ENCODE peak calls at places on chromosomes 3 and 15, in eight cellular contexts. B is neural progenitor cell, Q is fibroblast of lung, M is DND-41, K is endothelial cell of umbilical vein, P is GM23338, A is MM.1S, L is K562. C is an unnamed sample.

GRCh38 chr3:53500165-53500777 is 5.9 kb downstream of the CACNA1D start:
- DNase-seq in B (no peak), Q (no peak), M (no peak), K (no peak), P (no peak), A (no peak), L (no peak), C (no peak)

GRCh38 chr3:15336057-15336456 is 3.7 kb upstream of the SH3BP5 start:
- DNase-seq in B (no peak), Q (no peak), M (no peak), K (no peak), P (no peak), A (no peak), L (no peak), C (no peak)

GRCh38 chr3:42050126-42050525 is 41.0 kb upstream of the TRAK1 start:
- DNase-seq in B (no peak), Q (no peak), M (no peak), K (no peak), P (no peak), A (no peak), L (no peak), C (no peak)

GRCh38 chr3:149553781-149554451 is 79.4 kb downstream of the TM4SF4 start:
- DNase-seq in B (no peak), Q (peak), M (no peak), K (peak), P (no peak), A (no peak), L (no peak), C (peak)

GRCh38 chr3:105821433-105821832 is 47.4 kb downstream of the CBLB start:
- DNase-seq in B (no peak), Q (no peak), M (no peak), K (no peak), P (no peak), A (no peak), L (no peak), C (peak)

GRCh38 chr3:107221856-107222255 is 155.4 kb upstream of the CCDC54 start:
- DNase-seq in B (no peak), Q (no peak), M (no peak), K (no peak), P (no peak), A (no peak), L (no peak), C (no peak)

GRCh38 chr3:108219336-108219735 is 2.9 kb downstream of the IFT57 start:
- DNase-seq in B (no peak), Q (no peak), M (no peak), K (no peak), P (no peak), A (no peak), L (no peak), C (no peak)

GRCh38 chr3:47418167-47419082 is 37.6 kb downstream of the PTPN23 start:
- DNase-seq in B (no peak), Q (no peak), M (no peak), K (no peak), P (no peak), A (no peak), L (no peak), C (no peak)

GRCh38 chr3:48464713-48465221 is 18.2 kb downstream of the ATRIP start:
- DNase-seq in B (no peak), Q (no peak), M (no peak), K (no peak), P (no peak), A (no peak), L (no peak), C (no peak)

GRCh38 chr15:40289140-40289775 is 6.4 kb upstream of the ANKRD63 start:
- DNase-seq in B (no peak), Q (no peak), M (no peak), K (no peak), P (no peak), A (no peak), L (no peak), C (no peak)

GRCh38 chr15:91988071-91988470 is 134.6 kb downstream of the SLCO3A1 start:
- DNase-seq in B (no peak), Q (no peak), M (no peak), K (no peak), P (no peak), A (no peak), L (no peak), C (no peak)

GRCh38 chr3:111732248-111732879 is 126.7 kb upstream of the PHLDB2 start:
- DNase-seq in B (no peak), Q (no peak), M (no peak), K (no peak), P (no peak), A (no peak), L (no peak), C (peak)

GRCh38 chr15:55247766-55248427 is 41.7 kb downstream of the RAB27A start:
- DNase-seq in B (no peak), Q (no peak), M (no peak), K (no peak), P (no peak), A (no peak), L (no peak), C (no peak)

GRCh38 chr3:73572371-73572770 is 52.4 kb downstream of the PDZRN3 start:
- DNase-seq in B (no peak), Q (no peak), M (no peak), K (no peak), P (no peak), A (no peak), L (no peak), C (peak)

GRCh38 chr3:79994397-79994796 is 226.6 kb upstream of the ROBO1 start:
- DNase-seq in B (no peak), Q (no peak), M (no peak), K (no peak), P (no peak), A (no peak), L (no peak), C (no peak)

GRCh38 chr15:49223536-49224274 is 53.7 kb downstream of the GALK2 start:
- DNase-seq in B (no peak), Q (no peak), M (no peak), K (no peak), P (no peak), A (no peak), L (no peak), C (no peak)

GRCh38 chr3:124599147-124599765 is 131.0 kb upstream of the UMPS start:
- DNase-seq in B (no peak), Q (no peak), M (no peak), K (no peak), P (no peak), A (no peak), L (no peak), C (no peak)

GRCh38 chr3:133361011-133361410 is 38.8 kb upstream of the BFSP2 start:
- DNase-seq in B (no peak), Q (no peak), M (no peak), K (no peak), P (no peak), A (no peak), L (no peak), C (no peak)

GRCh38 chr3:42173307-42173706 is 82.2 kb downstream of the TRAK1 start:
- DNase-seq in B (no peak), Q (no peak), M (peak), K (no peak), P (no peak), A (no peak), L (no peak), C (no peak)

GRCh38 chr3:128226186-128226725 is 73.0 kb downstream of the EEFSEC start:
- DNase-seq in B (peak), Q (no peak), M (no peak), K (no peak), P (peak), A (no peak), L (no peak), C (no peak)

GRCh38 chr3:47440131-47440530 is 35.6 kb downstream of the SCAP start:
- DNase-seq in B (peak), Q (peak), M (no peak), K (peak), P (peak), A (no peak), L (peak), C (no peak)

GRCh38 chr3:128993461-128994172 is at the start of gene CFAP92:
- DNase-seq in B (peak), Q (peak), M (peak), K (no peak), P (peak), A (peak), L (peak), C (peak)

GRCh38 chr3:41932511-41932910 is 29.4 kb downstream of the ULK4 start:
- DNase-seq in B (no peak), Q (no peak), M (no peak), K (no peak), P (no peak), A (no peak), L (no peak), C (no peak)

GRCh38 chr15:79432345-79433311 is 492 bp downstream of the MINAR1 start:
- DNase-seq in B (peak), Q (peak), M (no peak), K (no peak), P (peak), A (no peak), L (no peak), C (peak)

GRCh38 chr15:61749169-61749568 is 311.1 kb downstream of the VPS13C start:
- DNase-seq in B (no peak), Q (peak), M (no peak), K (no peak), P (no peak), A (no peak), L (no peak), C (no peak)

GRCh38 chr3:45969953-45970352 is 25.7 kb downstream of the FYCO1 start:
- DNase-seq in B (no peak), Q (no peak), M (no peak), K (no peak), P (no peak), A (no peak), L (no peak), C (no peak)

GRCh38 chr3:39065197-39065596 is 13.4 kb downstream of the WDR48 start:
- DNase-seq in B (peak), Q (peak), M (peak), K (peak), P (peak), A (peak), L (peak), C (peak)

GRCh38 chr3:185129051-185129450 is 23.8 kb downstream of the C3orf70 start:
- DNase-seq in B (no peak), Q (no peak), M (no peak), K (no peak), P (no peak), A (no peak), L (no peak), C (no peak)

GRCh38 chr15:80850941-80851451 is 71.8 kb downstream of the CEMIP start:
- DNase-seq in B (no peak), Q (no peak), M (no peak), K (no peak), P (no peak), A (no peak), L (no peak), C (no peak)

GRCh38 chr15:68672781-68673205 is 94.0 kb downstream of the CORO2B start:
- DNase-seq in B (peak), Q (peak), M (no peak), K (no peak), P (peak), A (no peak), L (no peak), C (no peak)

GRCh38 chr15:63243776-63244175 is 33.6 kb upstream of the APH1B start:
- DNase-seq in B (no peak), Q (no peak), M (no peak), K (no peak), P (no peak), A (no peak), L (no peak), C (no peak)

GRCh38 chr3:192054881-192055280 is 593.9 kb downstream of the PYDC2 start:
- DNase-seq in B (no peak), Q (no peak), M (no peak), K (peak), P (no peak), A (no peak), L (no peak), C (no peak)

GRCh38 chr3:149020196-149020838 is 29.0 kb downstream of the GYG1 start:
- DNase-seq in B (no peak), Q (no peak), M (no peak), K (peak), P (no peak), A (no peak), L (no peak), C (no peak)

GRCh38 chr15:57506422-57506821 is 85.3 kb upstream of the MYZAP start:
- DNase-seq in B (peak), Q (no peak), M (no peak), K (no peak), P (peak), A (no peak), L (peak), C (peak)

GRCh38 chr15:70954176-70954575 is 61.5 kb downstream of the LRRC49 start:
- DNase-seq in B (no peak), Q (no peak), M (no peak), K (no peak), P (no peak), A (no peak), L (no peak), C (no peak)

GRCh38 chr3:142724682-142725351 is 983 bp downstream of the TRPC1 start:
- DNase-seq in B (peak), Q (no peak), M (no peak), K (peak), P (peak), A (no peak), L (peak), C (peak)

DNA sequence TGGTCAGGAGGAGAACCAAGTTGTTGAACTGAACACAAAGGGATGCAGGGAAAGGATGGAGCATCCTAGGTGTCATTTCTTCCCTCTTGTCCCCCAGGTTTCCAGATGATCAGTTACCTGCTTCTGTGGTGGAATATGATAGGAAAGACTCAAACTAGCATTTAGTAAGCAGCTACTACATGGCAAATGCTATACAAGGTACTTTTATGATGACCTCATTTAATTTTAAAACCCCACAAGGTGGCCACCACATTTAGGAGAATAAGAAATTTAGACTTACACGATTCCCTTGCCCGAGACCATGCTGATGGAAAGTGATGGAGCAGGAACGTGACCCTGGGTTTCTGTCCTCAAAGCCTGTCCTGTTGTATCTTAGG is 40.9 kb downstream of the CCR4 start:
- DNase-seq in B (no peak), Q (no peak), M (no peak), K (no peak), P (no peak), A (no peak), L (no peak), C (no peak)
- TF ChIP-seq EZH2 in B (no peak), Q (no peak), M (no peak), K (no peak), P (no peak), A (no peak), L (no peak), C (no peak)

GRCh38 chr3:122745365-122746021 is 48.1 kb downstream of the HSPBAP1 start:
- DNase-seq in B (no peak), Q (peak), M (no peak), K (no peak), P (no peak), A (no peak), L (no peak), C (peak)
- H2AFZ ChIP-seq in B (no peak), Q (no peak), M (no peak), K (no peak), P (no peak), A (no peak), L (no peak), C (no peak)

GRCh38 chr3:123027292-123028232 is at the start of gene SEMA5B:
- DNase-seq in B (peak), Q (no peak), M (peak), K (peak), P (peak), A (peak), L (peak), C (peak)
- TF ChIP-seq EZH2 in B (peak), Q (no peak), M (peak), K (peak), P (no peak), A (no peak), L (no peak), C (peak)

GRCh38 chr3:122258757-122259371 is 66.2 kb upstream of the CSTA start:
- DNase-seq in B (peak), Q (peak), M (peak), K (peak), P (peak), A (peak), L (peak), C (peak)
- H2AFZ ChIP-seq in B (peak), Q (no peak), M (no peak), K (no peak), P (no peak), A (no peak), L (no peak), C (no peak)

C was measured in hepatocyte.